ENCODE peak calls at places on chromosome X, in seven cellular contexts. K is thyroid gland, X is transverse colon, U is psoas muscle, T is WERI-Rb-1, B is right lobe of liver, O is Peyer's patch. V is an unnamed sample.

GRCh38 chrX:153662266-153662665 is 11.3 kb downstream of the PNCK start:
- DNase-seq in T (no peak), X (peak; percentile 64), U (no peak), O (peak; percentile 57), K (peak; percentile 36), B (no peak), V (no peak)

GRCh38 chrX:130778773-130779172 is 124.2 kb downstream of the ENOX2 start:
- DNase-seq in X (no peak), U (no peak), O (no peak), K (no peak), B (no peak), T (no peak), V (no peak)

GRCh38 chrX:110120025-110120424 is 117.1 kb downstream of the TMEM164 start:
- DNase-seq in O (no peak), U (no peak), K (peak; percentile 62), X (no peak), T (no peak), B (no peak), V (no peak)

GRCh38 chrX:103343105-103343504 is 13.1 kb downstream of the TCEAL7 start:
- DNase-seq in X (peak; percentile 52), B (no peak), O (no peak), T (no peak), U (no peak), K (peak; percentile 55), V (no peak)

GRCh38 chrX:118207831-118208453 is 91.3 kb upstream of the KLHL13 start:
- DNase-seq in U (no peak), K (no peak), O (no peak), T (no peak), B (no peak), X (no peak), V (no peak)

GRCh38 chrX:150573702-150574101 is 5.3 kb downstream of the MTM1 start:
- DNase-seq in B (no peak), X (peak; percentile 40), T (no peak), O (peak; percentile 45), K (no peak), U (no peak), V (no peak)

GRCh38 chrX:134592303-134592702 is 66.0 kb downstream of the PLAC1 start:
- DNase-seq in X (no peak), B (no peak), O (no peak), K (no peak), T (no peak), U (no peak), V (no peak)

GRCh38 chrX:106203315-106203714 is 35.2 kb downstream of the PWWP3B start:
- DNase-seq in T (no peak), X (no peak), U (no peak), K (no peak), O (no peak), B (no peak), V (no peak)

GRCh38 chrX:47662144-47662657 is 3.2 kb upstream of the UXT start:
- DNase-seq in O (no peak), B (no peak), T (no peak), K (no peak), U (no peak), X (no peak), V (peak; percentile 63)

GRCh38 chrX:19372170-19373033 is 28.7 kb downstream of the PDHA1 start:
- DNase-seq in X (peak; percentile 67), O (peak; percentile 45), T (peak; percentile 76), U (peak; percentile 70), K (peak; percentile 66), B (peak; percentile 58), V (peak; percentile 64)

GRCh38 chrX:122739770-122740169 is 444.3 kb upstream of the GRIA3 start:
- DNase-seq in O (no peak), X (no peak), B (no peak), K (no peak), T (no peak), U (no peak), V (no peak)

GRCh38 chrX:11437642-11438379 is 144.6 kb downstream of the AMELX start:
- DNase-seq in B (peak; percentile 68), O (no peak), T (no peak), X (peak; percentile 22), U (peak; percentile 58), K (no peak), V (peak; percentile 76)

GRCh38 chrX:15930585-15930984 is 76.0 kb upstream of the AP1S2 start:
- DNase-seq in T (no peak), B (no peak), X (no peak), U (no peak), O (no peak), K (no peak), V (no peak)
- TF ChIP-seq CTCF in T (no peak), B (no peak), X (no peak), U (peak; percentile 22), O (no peak), K (peak; percentile 15), V (peak; percentile 36)

GRCh38 chrX:151701531-151701930 is 6.3 kb downstream of the PRRG3 start:
- DNase-seq in B (no peak), K (no peak), X (no peak), U (no peak), T (no peak), O (no peak), V (no peak)
- H3K9me3 ChIP-seq in B (no peaks in the 10 kb centered on the region), K (no peaks in the 10 kb centered on the region), X (no peaks in the 10 kb centered on the region), U (no peaks in the 10 kb centered on the region), T (no peaks in the 10 kb centered on the region), O (no peaks in the 10 kb centered on the region), V (no peaks in the 10 kb centered on the region)

GRCh38 chrX:10004832-10005475 is 37.8 kb downstream of the CLDN34 start:
- DNase-seq in O (no peak), X (no peak), U (no peak), K (no peak), T (no peak), B (no peak), V (no peak)
- TF ChIP-seq CTCF in O (no peak), X (no peak), U (no peak), K (no peak), T (no peak), B (no peak), V (no peak)

GRCh38 chrX:152024710-152025109 is 50.2 kb upstream of the GABRE start:
- DNase-seq in T (no peak), K (no peak), U (no peak), B (no peak), O (no peak), X (no peak), V (no peak)

GRCh38 chrX:152028611-152029010 is 54.1 kb upstream of the GABRE start:
- DNase-seq in B (no peak), T (no peak), X (no peak), U (no peak), K (no peak), O (no peak), V (no peak)

GRCh38 chrX:152020895-152021294 is 46.4 kb upstream of the GABRE start:
- DNase-seq in U (no peak), K (no peak), X (no peak), O (no peak), B (no peak), T (no peak), V (no peak)

GRCh38 chrX:152025656-152026440 is 51.4 kb upstream of the GABRE start:
- DNase-seq in U (no peak), X (no peak), B (peak; percentile 51), T (no peak), K (no peak), O (no peak), V (no peak)
- H3K9me3 ChIP-seq in U (no peaks in the 10 kb centered on the region), X (no peaks in the 10 kb centered on the region), B (no peaks in the 10 kb centered on the region), T (no peaks in the 10 kb centered on the region), K (no peaks in the 10 kb centered on the region), O (no peaks in the 10 kb centered on the region), V (no peaks in the 10 kb centered on the region)

GRCh38 chrX:16712825-16713155 is 321 bp upstream of the CTPS2 start:
- DNase-seq in B (no peak), T (no peak), X (no peak), K (no peak), U (no peak), O (no peak), V (no peak)
- TF ChIP-seq CTCF in B (no peak), T (no peak), X (no peak), K (no peak), U (no peak), O (no peak), V (no peak)

GRCh38 chrX:55648434-55648833 is 25.2 kb downstream of the FOXR2 start:
- DNase-seq in O (peak; percentile 20), T (no peak), K (no peak), B (no peak), X (no peak), U (no peak), V (no peak)
- H3K9me3 ChIP-seq in O (no peaks in the 10 kb centered on the region), T (no peaks in the 10 kb centered on the region), K (no peaks in the 10 kb centered on the region), B (no peaks in the 10 kb centered on the region), X (no peaks in the 10 kb centered on the region), U (no peaks in the 10 kb centered on the region), V (no peaks in the 10 kb centered on the region)

GRCh38 chrX:119218198-119218597 is 17.9 kb upstream of the PGRMC1 start:
- DNase-seq in U (no peak), O (no peak), K (no peak), T (no peak), X (no peak), B (no peak), V (no peak)
- TF ChIP-seq CTCF in U (peak; percentile 31), O (peak; percentile 26), K (peak; percentile 46), T (no peak), X (peak; percentile 22), B (peak; percentile 61), V (peak; percentile 65)

V was measured in right atrium auricular region.